ENCODE peak calls at places on chromosomes 13 and 19, in five cellular contexts. P is esophagus squamous epithelium; I is activated CD4-positive, alpha-beta T cell treated with anti-CD3 and anti-CD28 coated beads, Interleukin-2, amount 50 U/mL, for 24 hours; K is mesendoderm; U is AG20443. Z is an unnamed sample.

GRCh38 chr19:14575428-14575980 is 3.6 kb upstream of the NDUFB7 start:
- DNase-seq in P (no peak), I (no peak), K (no peak), U (no peak), Z (no peak)

GRCh38 chr13:99301913-99302636 is 5.1 kb downstream of the GPR183 start:
- DNase-seq in P (no peak), I (no peak), K (no peak), U (no peak), Z (no peak)

GRCh38 chr13:110044521-110045200 is 258.3 kb upstream of the IRS2 start:
- DNase-seq in P (no peak), I (no peak), K (peak), U (peak), Z (no peak)

GRCh38 chr13:57633141-57633949 is 1.8 kb downstream of the PCDH17 start:
- DNase-seq in P (no peak), I (no peak), K (peak), U (peak), Z (no peak)

GRCh38 chr19:18408053-18408476 is 10.6 kb upstream of the LRRC25 start:
- DNase-seq in P (no peak), I (no peak), K (peak), U (no peak), Z (no peak)

GRCh38 chr19:33434886-33435705 is 61.6 kb downstream of the CEBPG start:
- DNase-seq in P (no peak), I (no peak), K (peak), U (peak), Z (peak)

GRCh38 chr19:48873476-48874308 is 1.5 kb downstream of the PPP1R15A start:
- DNase-seq in P (no peak), I (no peak), K (peak), U (no peak), Z (peak)

GRCh38 chr19:39686739-39687138 is 17.5 kb upstream of the LGALS14 start:
- DNase-seq in P (no peak), I (no peak), K (no peak), U (no peak), Z (no peak)

GRCh38 chr19:44747739-44748425 is 626 bp upstream of the BCL3 start:
- DNase-seq in P (no peak), I (no peak), K (peak), U (peak), Z (peak)

Z was measured in Caco-2.